ENCODE peak calls at places on chromosome 2, in six cellular contexts. G is IMR-90, Y is neuronal stem cell, Q is mesenchymal stem cell, U is mesendoderm, P is H1. B is an unnamed sample. For H3K36me3, the result is how much of the 10 kb centered on the place peaks cover.

GRCh38 chr2:226669905-226670304 is 129.7 kb downstream of the IRS1 start:
- DNase-seq in G (no peak), Y (no peak), Q (no peak), U (no peak), P (no peak), B (no peak)

GRCh38 chr2:56077352-56077915 is 106.4 kb upstream of the CCDC85A start:
- DNase-seq in G (peak), Y (no peak), Q (peak), U (peak), P (peak), B (peak)

GRCh38 chr2:110107092-110108079 is 8.2 kb downstream of the MALL start:
- DNase-seq in G (no peak), Y (no peak), Q (no peak), U (no peak), P (peak), B (no peak)

GRCh38 chr2:121887513-121888188 is 132.2 kb downstream of the TSN start:
- DNase-seq in G (no peak), Y (no peak), Q (no peak), U (no peak), P (no peak), B (no peak)

GRCh38 chr2:77228379-77228778 is 293.8 kb downstream of the LRRTM4 start:
- DNase-seq in G (no peak), Y (no peak), Q (peak), U (no peak), P (no peak), B (no peak)

GRCh38 chr2:122481717-122482116 is 726.3 kb downstream of the TSN start:
- DNase-seq in G (no peak), Y (no peak), Q (no peak), U (peak), P (no peak), B (no peak)

GRCh38 chr2:62569907-62570793 is 64.2 kb upstream of the TMEM17 start:
- DNase-seq in G (no peak), Y (no peak), Q (no peak), U (peak), P (peak), B (no peak)

GRCh38 chr2:191691898-191692297 is 14.0 kb downstream of the NABP1 start:
- DNase-seq in G (no peak), Y (no peak), Q (no peak), U (no peak), P (no peak), B (peak)

GRCh38 chr2:114727012-114727411 is 284.6 kb downstream of the DPP10 start:
- DNase-seq in G (no peak), Y (no peak), Q (no peak), U (peak), P (no peak), B (no peak)

GRCh38 chr2:161166538-161167409 is 6.5 kb downstream of the TANK start:
- DNase-seq in G (peak), Y (no peak), Q (no peak), U (no peak), P (no peak), B (no peak)

GRCh38 chr2:15729709-15730544 is 138.3 kb downstream of the DDX1 start:
- DNase-seq in G (no peak), Y (no peak), Q (no peak), U (no peak), P (no peak), B (no peak)

GRCh38 chr2:167875524-167875923 is 371.9 kb downstream of the STK39 start:
- DNase-seq in G (no peak), Y (no peak), Q (no peak), U (no peak), P (no peak), B (no peak)

GRCh38 chr2:12044857-12045256 is 298.4 kb downstream of the LPIN1 start:
- DNase-seq in G (no peak), Y (no peak), Q (no peak), U (no peak), P (no peak), B (no peak)

GRCh38 chr2:173432049-173432754 is 77.5 kb downstream of the CDCA7 start:
- DNase-seq in G (peak), Y (no peak), Q (no peak), U (no peak), P (no peak), B (no peak)

GRCh38 chr2:98757904-98758421 is 27.0 kb upstream of the MGAT4A start:
- DNase-seq in G (peak), Y (no peak), Q (no peak), U (no peak), P (no peak), B (peak)

GRCh38 chr2:9570182-9571060 is 14.8 kb upstream of the ADAM17 start:
- DNase-seq in G (no peak), Y (no peak), Q (no peak), U (no peak), P (no peak), B (no peak)

GRCh38 chr2:9560628-9561027 is 5.0 kb upstream of the ADAM17 start:
- DNase-seq in G (no peak), Y (no peak), Q (peak), U (no peak), P (no peak), B (no peak)

GRCh38 chr2:9565436-9566153 is 10.0 kb upstream of the ADAM17 start:
- DNase-seq in G (peak), Y (no peak), Q (peak), U (peak), P (no peak), B (no peak)
- H4K8ac ChIP-seq in G (peak), Y (no peak), Q (peak), U (no peak), P (no peak), B (no peak)

DNA sequence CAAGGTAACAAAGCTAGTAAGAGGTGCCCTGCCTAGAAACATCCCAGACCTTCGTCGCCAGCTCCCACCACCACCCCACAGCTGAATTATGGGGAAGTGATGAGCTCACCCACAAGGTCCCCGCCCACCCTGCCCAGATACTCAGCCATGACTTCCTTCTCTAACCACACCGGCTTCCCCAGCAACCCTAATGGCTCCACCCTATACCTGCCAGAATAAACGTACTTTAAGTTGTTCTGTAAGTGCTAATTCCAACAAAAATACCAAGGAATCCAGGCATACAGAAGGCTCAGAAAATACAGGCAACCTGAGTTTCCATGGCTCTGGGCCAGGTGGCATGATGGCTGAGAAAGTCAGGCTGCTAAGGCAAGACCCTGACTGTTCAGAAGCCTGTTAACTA is 39.1 kb downstream of the TMEM163 start:
- DNase-seq in G (no peak), Y (no peak), Q (no peak), U (no peak), P (no peak), B (peak)
- H2AK5ac ChIP-seq in G (no peak), Y (no peak), Q (no peak), U (no peak), P (no peak), B (no peak)

DNA sequence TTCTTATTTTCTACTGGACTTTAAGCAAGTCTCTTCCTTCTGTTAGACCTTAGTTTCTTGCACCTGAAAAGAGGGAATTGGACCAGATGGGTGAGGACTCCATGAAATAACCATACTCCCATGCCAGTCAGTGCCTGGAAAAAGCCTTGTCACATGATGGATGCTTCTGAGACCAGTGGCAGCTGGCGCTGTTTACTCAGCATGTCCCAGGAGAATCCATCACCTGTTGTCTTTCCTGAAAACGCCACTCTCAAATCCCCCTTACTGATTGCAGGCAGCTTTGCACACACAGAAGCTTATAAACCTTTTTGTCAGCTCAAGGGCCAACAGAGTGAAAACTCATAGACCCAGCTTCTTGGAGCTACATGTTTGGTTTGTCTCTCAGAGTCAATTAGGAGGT is 117.6 kb downstream of the POLE4 start:
- DNase-seq in G (no peak), Y (no peak), Q (no peak), U (no peak), P (no peak), B (no peak)
- H3K36me3 ChIP-seq in G (under half), Y (under half), Q (under half), U (under half), P (under half), B (under half)

GRCh38 chr2:29004755-29005154 is 23.7 kb downstream of the TOGARAM2 start:
- DNase-seq in G (no peak), Y (no peak), Q (no peak), U (no peak), P (no peak), B (no peak)
- H4K8ac ChIP-seq in G (no peak), Y (no peak), Q (no peak), U (no peak), P (no peak), B (no peak)

DNA sequence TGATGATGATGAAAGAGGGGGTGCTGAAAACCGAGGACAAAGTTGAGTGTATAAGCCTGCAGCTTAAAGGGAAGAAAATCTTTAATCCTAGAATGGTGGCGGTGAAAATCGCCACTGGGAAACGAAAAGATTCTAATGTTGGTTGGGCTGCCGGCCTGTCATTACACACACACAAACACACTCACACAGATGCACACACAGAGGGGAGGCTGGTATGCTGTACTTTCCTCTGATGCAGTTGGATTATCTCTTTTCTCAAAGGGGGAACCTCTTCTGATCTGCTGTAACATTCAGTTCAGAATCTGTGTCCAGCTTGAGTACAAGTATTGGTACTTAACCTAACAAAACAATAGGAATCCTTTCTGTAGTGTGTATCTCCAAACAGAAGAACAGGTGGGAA is 39.0 kb downstream of the ANXA4 start:
- DNase-seq in G (no peak), Y (no peak), Q (no peak), U (no peak), P (peak), B (no peak)
- H2AK5ac ChIP-seq in G (no peak), Y (no peak), Q (no peak), U (no peak), P (no peak), B (no peak)

DNA sequence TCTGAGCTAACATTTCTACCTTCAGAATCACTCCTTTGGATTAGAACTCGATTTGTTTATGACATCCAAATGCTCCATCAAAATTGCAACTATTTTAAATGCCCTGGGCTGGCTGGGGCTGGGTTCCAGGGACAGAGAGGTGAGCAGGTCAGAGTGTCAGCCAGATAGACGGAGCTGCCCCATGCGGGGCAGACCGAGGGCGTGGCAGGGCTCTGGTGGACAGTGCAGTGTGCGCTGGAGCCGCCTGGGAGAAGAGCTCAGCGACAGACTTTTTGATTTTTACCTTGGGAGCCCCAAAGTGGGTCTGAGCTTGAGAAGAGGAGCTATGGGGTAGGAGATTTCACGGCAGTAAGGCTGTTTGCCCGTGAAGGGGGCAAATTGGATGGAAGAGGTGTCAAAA is 33.8 kb downstream of the EN1 start:
- DNase-seq in G (no peak), Y (no peak), Q (no peak), U (no peak), P (no peak), B (no peak)
- H3K36me3 ChIP-seq in G (under half), Y (under half), Q (under half), U (under half), P (under half), B (under half)

B was measured in trophoblast cell.